ENCODE peak calls at places on chromosome 18, in eight cellular contexts. E is heart left ventricle; N is naive thymus-derived CD4-positive, alpha-beta T cell; X is neuronal stem cell; D is tibial artery; H is heart right ventricle; Z is IMR-90; P is Panc1. I is an unnamed sample.

GRCh38 chr18:47558110-47558750 is 306.8 kb upstream of the SKOR2 start:
- DNase-seq in E (no peak), N (no peak), X (no peak), D (no peak), H (no peak), Z (no peak), P (no peak), I (no peak)

GRCh38 chr18:58088723-58089074 is 44.7 kb downstream of the NEDD4L start:
- DNase-seq in E (no peak), N (no peak), X (no peak), D (no peak), H (no peak), Z (no peak), P (no peak), I (no peak)

GRCh38 chr18:55406374-55407045 is 181.5 kb downstream of the TCF4 start:
- DNase-seq in E (no peak), N (no peak), X (no peak), D (no peak), H (no peak), Z (no peak), P (no peak), I (no peak)

GRCh38 chr18:26004827-26005226 is 85.6 kb downstream of the SS18 start:
- DNase-seq in E (no peak), N (no peak), X (no peak), D (no peak), H (no peak), Z (no peak), P (no peak), I (no peak)

GRCh38 chr18:50644807-50645206 is 84.9 kb downstream of the MAPK4 start:
- DNase-seq in E (no peak), N (no peak), X (no peak), D (no peak), H (no peak), Z (no peak), P (no peak), I (peak; percentile 72)

GRCh38 chr18:76750886-76751537 is 71.3 kb upstream of the ZNF236 start:
- DNase-seq in E (no peak), N (no peak), X (no peak), D (no peak), H (no peak), Z (no peak), P (no peak), I (no peak)

GRCh38 chr18:48762836-48763713 is 187.7 kb downstream of the SMAD7 start:
- DNase-seq in E (no peak), N (no peak), X (no peak), D (no peak), H (no peak), Z (no peak), P (no peak), I (no peak)

GRCh38 chr18:31101148-31102019 is 837 bp downstream of the DSC2 start:
- DNase-seq in E (peak; percentile 69), N (no peak), X (peak; percentile 48), D (peak; percentile 74), H (peak; percentile 66), Z (no peak), P (no peak), I (peak; percentile 55)

GRCh38 chr18:63236990-63237389 is 82.6 kb downstream of the BCL2 start:
- DNase-seq in E (peak; percentile 25), N (no peak), X (no peak), D (peak; percentile 75), H (no peak), Z (no peak), P (no peak), I (no peak)

GRCh38 chr18:629303-630150 is 27.9 kb upstream of the TYMS start:
- DNase-seq in E (no peak), N (no peak), X (no peak), D (no peak), H (no peak), Z (no peak), P (no peak), I (no peak)

GRCh38 chr18:53266850-53267249 is 926.9 kb downstream of the DCC start:
- DNase-seq in E (no peak), N (no peak), X (no peak), D (no peak), H (no peak), Z (no peak), P (no peak), I (no peak)

GRCh38 chr18:26317353-26317865 is 91.2 kb downstream of the TAF4B start:
- DNase-seq in E (no peak), N (no peak), X (no peak), D (no peak), H (no peak), Z (no peak), P (no peak), I (no peak)

GRCh38 chr18:38243291-38243690 is 677.7 kb upstream of the CELF4 start:
- DNase-seq in E (no peak), N (no peak), X (no peak), D (no peak), H (no peak), Z (no peak), P (no peak), I (no peak)

GRCh38 chr18:46148810-46149209 is 44.6 kb downstream of the HAUS1 start:
- DNase-seq in E (no peak), N (peak; percentile 51), X (peak; percentile 56), D (no peak), H (peak; percentile 29), Z (peak; percentile 59), P (peak; percentile 55), I (peak; percentile 70)

GRCh38 chr18:37294951-37295350 is 270.6 kb downstream of the CELF4 start:
- DNase-seq in E (no peak), N (no peak), X (peak; percentile 51), D (no peak), H (no peak), Z (no peak), P (no peak), I (peak; percentile 73)

GRCh38 chr18:48059363-48060109 is 129.1 kb upstream of the SMAD2 start:
- DNase-seq in E (no peak), N (no peak), X (no peak), D (peak; percentile 39), H (no peak), Z (no peak), P (no peak), I (peak; percentile 71)

GRCh38 chr18:8461544-8461943 is 147.7 kb upstream of the RAB12 start:
- DNase-seq in E (no peak), N (no peak), X (no peak), D (no peak), H (no peak), Z (peak; percentile 7), P (no peak), I (no peak)

GRCh38 chr18:78771496-78772368 is 207.9 kb upstream of the SALL3 start:
- DNase-seq in E (no peak), N (no peak), X (no peak), D (no peak), H (no peak), Z (no peak), P (no peak), I (no peak)

GRCh38 chr18:78772369-78773302 is 207.0 kb upstream of the SALL3 start:
- DNase-seq in E (no peak), N (no peak), X (no peak), D (no peak), H (no peak), Z (no peak), P (no peak), I (no peak)

GRCh38 chr18:78773303-78773755 is 206.3 kb upstream of the SALL3 start:
- DNase-seq in E (no peak), N (no peak), X (no peak), D (no peak), H (no peak), Z (no peak), P (no peak), I (no peak)

GRCh38 chr18:78774741-78775141 is 204.9 kb upstream of the SALL3 start:
- DNase-seq in E (no peak), N (no peak), X (no peak), D (no peak), H (no peak), Z (no peak), P (no peak), I (no peak)

DNA sequence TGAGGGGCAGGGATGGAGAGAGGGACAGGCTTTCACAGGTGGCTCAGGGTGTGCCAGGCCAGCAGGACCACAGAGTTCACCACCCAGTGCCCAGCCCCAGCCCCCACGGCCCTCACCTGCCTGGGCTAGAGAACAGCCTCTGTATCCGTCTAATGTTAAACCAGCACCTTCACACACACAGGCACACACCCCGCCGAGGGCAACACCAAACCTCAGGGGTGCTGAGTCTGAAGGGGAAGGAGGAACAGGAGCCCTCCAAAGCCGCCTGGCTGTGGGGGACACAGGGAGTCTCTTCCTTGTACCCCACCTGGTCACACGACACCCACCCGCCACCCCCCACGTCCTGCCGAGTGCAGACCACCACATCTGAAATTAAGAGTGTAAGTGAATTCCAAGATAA is 205.8 kb upstream of the SALL3 start:
- DNase-seq in E (no peak), N (no peak), X (no peak), D (no peak), H (no peak), Z (no peak), P (no peak), I (no peak)
- H3K27me3 ChIP-seq in E (peaks cover 8% of the 10 kb centered on the region), N (no peaks in the 10 kb centered on the region), X (peaks cover 16% of the 10 kb centered on the region), D (no peaks in the 10 kb centered on the region), H (peaks cover 25% of the 10 kb centered on the region), Z (no peaks in the 10 kb centered on the region), P (peaks cover 11% of the 10 kb centered on the region), I (no peaks in the 10 kb centered on the region)

GRCh38 chr18:22347624-22348511 is 69.8 kb downstream of the CTAGE1 start:
- DNase-seq in E (peak; percentile 52), N (no peak), X (peak; percentile 33), D (peak; percentile 73), H (no peak), Z (peak; percentile 16), P (no peak), I (no peak)

GRCh38 chr18:22346968-22347611 is 70.6 kb downstream of the CTAGE1 start:
- DNase-seq in E (peak; percentile 85), N (no peak), X (peak; percentile 54), D (peak; percentile 89), H (peak; percentile 89), Z (peak; percentile 73), P (no peak), I (no peak)

GRCh38 chr18:22344908-22345670 is 72.6 kb downstream of the CTAGE1 start:
- DNase-seq in E (no peak), N (no peak), X (no peak), D (no peak), H (no peak), Z (no peak), P (no peak), I (no peak)

GRCh38 chr18:22345733-22346132 is 72.0 kb downstream of the CTAGE1 start:
- DNase-seq in E (no peak), N (no peak), X (no peak), D (no peak), H (no peak), Z (peak; percentile 23), P (no peak), I (no peak)

GRCh38 chr18:22346342-22346967 is 71.3 kb downstream of the CTAGE1 start:
- DNase-seq in E (peak; percentile 83), N (peak; percentile 18), X (no peak), D (peak; percentile 82), H (peak; percentile 84), Z (peak; percentile 83), P (no peak), I (no peak)
- H3K27ac ChIP-seq in E (peak overlapping the region; percentile 98), N (peak overlapping the region; percentile 50), X (no peak overlapping the region), D (peak overlapping the region; percentile 85), H (peak overlapping the region; percentile 92), Z (peak overlapping the region; percentile 12), P (no peak overlapping the region), I (no peak overlapping the region)

GRCh38 chr18:13158428-13158827 is 60.1 kb upstream of the LDLRAD4 start:
- DNase-seq in E (no peak), N (no peak), X (no peak), D (no peak), H (no peak), Z (no peak), P (no peak), I (no peak)
- H3K9me3 ChIP-seq in E (no peaks in the 10 kb centered on the region), N (no peaks in the 10 kb centered on the region), X (peaks cover 5% of the 10 kb centered on the region), D (peaks cover 3% of the 10 kb centered on the region), H (no peaks in the 10 kb centered on the region), Z (peaks cover 2% of the 10 kb centered on the region), P (peaks cover 16% of the 10 kb centered on the region), I (no peaks in the 10 kb centered on the region)

GRCh38 chr18:10690376-10690775 is 164.5 kb downstream of the NAPG start:
- DNase-seq in E (no peak), N (no peak), X (no peak), D (no peak), H (no peak), Z (no peak), P (no peak), I (no peak)
- H3K27me3 ChIP-seq in E (no peaks in the 10 kb centered on the region), N (no peaks in the 10 kb centered on the region), X (no peaks in the 10 kb centered on the region), D (no peaks in the 10 kb centered on the region), H (no peaks in the 10 kb centered on the region), Z (no peaks in the 10 kb centered on the region), P (no peaks in the 10 kb centered on the region), I (no peaks in the 10 kb centered on the region)